ENCODE peak calls at places on chromosomes 11 and 22, in ten cellular contexts. Z, U, L, Q, R, T, D, X, G and J are unnamed samples.

GRCh38 chr11:34594603-34595002 is 26.3 kb upstream of the EHF start:
- DNase-seq in U (no peak), Q (no peak), D (no peak), L (no peak), R (no peak), X (no peak), G (no peak), Z (peak), T (no peak), J (no peak)

GRCh38 chr11:74932797-74933196 is 16.1 kb downstream of the XRRA1 start:
- DNase-seq in Z (peak), G (no peak), U (no peak), Q (no peak), T (no peak), L (no peak), R (peak), X (no peak), D (no peak), J (no peak)

GRCh38 chr11:44011797-44012196 is 36.0 kb upstream of the ACCSL start:
- DNase-seq in T (peak), G (no peak), Q (no peak), R (no peak), U (peak), Z (peak), L (no peak), X (no peak), D (no peak), J (no peak)

GRCh38 chr11:73100578-73100977 is 41.5 kb downstream of the FCHSD2 start:
- DNase-seq in L (no peak), G (no peak), U (no peak), D (no peak), R (no peak), T (no peak), Z (no peak), Q (no peak), X (no peak), J (no peak)

GRCh38 chr11:129791515-129791914 is 24.1 kb upstream of the TMEM45B start:
- DNase-seq in L (no peak), X (no peak), D (no peak), Z (no peak), G (no peak), Q (no peak), R (no peak), U (no peak), T (no peak), J (no peak)

GRCh38 chr11:15668718-15669117 is 554.0 kb downstream of the INSC start:
- DNase-seq in L (no peak), R (peak), U (no peak), G (no peak), Z (no peak), X (no peak), Q (no peak), T (no peak), D (no peak), J (no peak)

GRCh38 chr11:11465280-11465679 is 112.2 kb upstream of the CSNK2A3 start:
- DNase-seq in L (no peak), G (no peak), R (no peak), T (no peak), X (no peak), Q (no peak), U (no peak), Z (no peak), D (no peak), J (no peak)

GRCh38 chr11:9821008-9821752 is 157.3 kb downstream of the SWAP70 start:
- DNase-seq in Q (no peak), Z (peak), D (no peak), L (no peak), X (no peak), U (no peak), T (no peak), G (no peak), R (no peak), J (peak)

GRCh38 chr11:50187220-50187619 is 154.5 kb downstream of the OR4C45 start:
- DNase-seq in G (no peak), X (no peak), Q (no peak), R (no peak), T (no peak), Z (no peak), L (no peak), U (no peak), D (no peak), J (no peak)

GRCh38 chr22:44727148-44727547 is 25.1 kb downstream of the PRR5 start:
- DNase-seq in R (no peak), Z (no peak), L (no peak), G (no peak), U (no peak), Q (no peak), T (no peak), X (no peak), D (no peak), J (no peak)

GRCh38 chr22:30833328-30833727 is 135.2 kb downstream of the MORC2 start:
- DNase-seq in U (no peak), Z (no peak), D (no peak), Q (no peak), R (no peak), G (no peak), L (no peak), X (no peak), T (no peak), J (no peak)

GRCh38 chr22:44186737-44187136 is 6.0 kb downstream of the PARVG start:
- DNase-seq in T (no peak), D (no peak), Z (no peak), L (no peak), G (no peak), Q (no peak), U (no peak), R (no peak), X (no peak), J (no peak)

GRCh38 chr11:68342459-68343158 is 30.2 kb downstream of the LRP5 start:
- DNase-seq in Q (no peak), Z (peak), R (no peak), X (no peak), U (no peak), D (no peak), T (no peak), G (no peak), L (no peak), J (no peak)

DNA sequence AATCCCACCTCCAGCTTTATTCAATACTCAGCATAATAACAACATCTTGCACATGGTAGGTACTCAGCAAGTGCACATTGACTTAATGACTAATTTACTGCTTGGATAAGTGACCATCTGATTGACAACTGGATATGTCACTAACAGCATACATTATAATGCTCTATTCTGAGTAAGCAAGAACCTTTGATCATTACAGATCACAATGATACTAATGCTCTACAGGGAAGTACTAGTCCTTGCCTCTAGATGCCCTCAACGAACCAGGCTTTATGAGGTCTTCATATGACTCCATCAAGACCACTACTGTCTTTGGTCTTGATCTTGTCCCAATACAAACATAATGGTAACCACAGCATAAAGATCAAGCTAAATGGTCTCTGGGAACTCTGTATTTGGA is 167.6 kb upstream of the MTMR2 start:
- DNase-seq in G (no peak), U (no peak), Z (peak), X (no peak), D (no peak), R (no peak), L (no peak), T (no peak), Q (peak), J (no peak)
- TF ChIP-seq CTCF in G (no peak), U (no peak), Z (peak), X (no peak), D (peak), R (no peak), L (no peak), T (peak), Q (peak), J (no peak)

GRCh38 chr11:56740886-56741285 is 7.6 kb downstream of the OR9G4 start:
- DNase-seq in D (no peak), T (no peak), R (no peak), X (no peak), Q (no peak), Z (no peak), L (no peak), G (no peak), U (no peak), J (no peak)

DNA sequence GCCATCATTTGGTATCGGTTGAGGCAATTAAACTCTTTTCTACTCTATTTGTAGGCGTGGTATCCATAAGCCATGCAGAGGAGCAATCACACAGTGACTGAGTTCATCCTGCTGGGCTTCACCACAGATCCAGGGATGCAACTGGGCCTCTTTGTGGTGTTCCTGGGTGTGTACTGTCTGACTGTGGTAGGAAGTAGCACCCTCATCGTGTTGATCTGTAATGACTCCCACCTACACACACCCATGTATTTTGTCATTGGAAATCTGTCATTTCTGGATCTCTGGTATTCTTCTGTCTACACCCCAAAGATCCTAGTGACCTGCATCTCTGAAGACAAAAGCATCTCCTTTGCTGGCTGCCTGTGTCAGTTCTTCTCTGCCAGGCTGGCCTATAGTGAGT is 8.4 kb downstream of the OR9G4 start:
- DNase-seq in T (no peak), Q (no peak), U (no peak), D (no peak), L (no peak), G (no peak), Z (no peak), X (no peak), R (no peak), J (no peak)
- H3K4me3 ChIP-seq in T (no peak), Q (no peak), U (no peak), D (no peak), L (no peak), G (no peak), Z (no peak), X (no peak), R (no peak), J (no peak)

DNA sequence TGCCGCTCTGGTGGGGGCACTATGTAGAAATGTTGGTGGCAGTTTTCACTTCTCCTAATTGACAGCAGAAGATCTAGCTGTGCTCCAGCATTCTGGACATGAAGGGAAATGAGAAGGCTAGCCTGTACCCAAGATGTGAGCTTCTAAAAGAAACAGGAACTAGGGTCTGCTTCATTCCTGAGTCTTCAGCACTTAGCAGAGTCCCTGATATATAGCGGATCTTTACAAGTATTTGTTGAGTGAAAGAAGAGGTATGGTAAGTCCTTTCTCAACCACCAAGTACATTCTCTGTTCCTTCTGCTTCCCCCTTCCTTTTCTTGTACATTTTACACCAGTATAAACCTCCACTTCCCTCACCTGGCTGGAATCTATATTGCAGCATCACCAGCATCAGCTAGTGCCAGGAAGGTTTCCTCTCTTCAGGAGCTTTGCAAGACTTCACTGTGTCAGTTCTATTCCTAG is 408.3 kb upstream of the CADM1 start:
- DNase-seq in X (no peak), D (no peak), L (no peak), R (no peak), Z (no peak), Q (peak), T (no peak), G (no peak), U (no peak), J (no peak)
- TF ChIP-seq CTCF in X (no peak), D (peak), L (no peak), R (no peak), Z (no peak), Q (peak), T (no peak), G (no peak), U (no peak), J (peak)

GRCh38 chr11:64609436-64610047 is 18.5 kb downstream of the SLC22A12 start:
- DNase-seq in G (no peak), T (no peak), L (no peak), X (no peak), Q (no peak), U (no peak), D (no peak), Z (no peak), R (no peak), J (no peak)
- H3K4me3 ChIP-seq in G (no peak), T (no peak), L (no peak), X (no peak), Q (no peak), U (no peak), D (no peak), Z (no peak), R (no peak), J (no peak)

GRCh38 chr11:116170526-116171120 is 602.2 kb downstream of the BUD13 start:
- DNase-seq in R (no peak), X (no peak), U (peak), Q (peak), D (no peak), T (no peak), L (no peak), Z (no peak), G (peak), J (no peak)
- TF ChIP-seq CTCF in R (no peak), X (no peak), U (no peak), Q (peak), D (no peak), T (no peak), L (no peak), Z (peak), G (no peak), J (no peak)

GRCh38 chr11:69647349-69647748 is 6.4 kb downstream of the CCND1 start:
- DNase-seq in Q (no peak), D (no peak), Z (no peak), L (no peak), T (no peak), X (no peak), R (no peak), U (no peak), G (no peak), J (no peak)
- H3K4me3 ChIP-seq in Q (no peak), D (no peak), Z (no peak), L (no peak), T (no peak), X (no peak), R (no peak), U (no peak), G (no peak), J (no peak)

DNA sequence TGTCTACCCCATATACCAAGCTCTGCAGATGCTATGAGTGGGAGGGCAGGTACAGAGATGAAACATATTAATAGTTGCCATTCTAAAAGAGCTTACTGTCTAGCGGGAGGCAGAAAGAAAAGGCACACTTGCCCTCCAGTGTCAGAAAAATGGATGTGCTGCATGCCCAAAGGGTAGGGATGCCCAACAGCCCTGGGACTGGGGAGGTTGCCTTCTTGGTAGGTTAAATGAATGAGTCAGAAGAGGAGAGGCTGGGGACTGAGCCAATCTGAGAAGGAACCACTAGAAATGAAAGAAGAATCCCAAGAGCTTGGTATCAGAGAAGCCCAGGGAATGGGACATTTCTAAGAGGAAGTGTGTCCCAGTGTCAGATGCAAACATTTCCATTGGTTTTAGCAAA is 1.2 kb downstream of the BIRC3 start:
- DNase-seq in G (no peak), L (no peak), R (no peak), D (no peak), X (no peak), Z (peak), Q (peak), T (no peak), U (no peak), J (no peak)
- TF ChIP-seq CTCF in G (no peak), L (no peak), R (no peak), D (no peak), X (no peak), Z (no peak), Q (no peak), T (no peak), U (no peak), J (no peak)

DNA sequence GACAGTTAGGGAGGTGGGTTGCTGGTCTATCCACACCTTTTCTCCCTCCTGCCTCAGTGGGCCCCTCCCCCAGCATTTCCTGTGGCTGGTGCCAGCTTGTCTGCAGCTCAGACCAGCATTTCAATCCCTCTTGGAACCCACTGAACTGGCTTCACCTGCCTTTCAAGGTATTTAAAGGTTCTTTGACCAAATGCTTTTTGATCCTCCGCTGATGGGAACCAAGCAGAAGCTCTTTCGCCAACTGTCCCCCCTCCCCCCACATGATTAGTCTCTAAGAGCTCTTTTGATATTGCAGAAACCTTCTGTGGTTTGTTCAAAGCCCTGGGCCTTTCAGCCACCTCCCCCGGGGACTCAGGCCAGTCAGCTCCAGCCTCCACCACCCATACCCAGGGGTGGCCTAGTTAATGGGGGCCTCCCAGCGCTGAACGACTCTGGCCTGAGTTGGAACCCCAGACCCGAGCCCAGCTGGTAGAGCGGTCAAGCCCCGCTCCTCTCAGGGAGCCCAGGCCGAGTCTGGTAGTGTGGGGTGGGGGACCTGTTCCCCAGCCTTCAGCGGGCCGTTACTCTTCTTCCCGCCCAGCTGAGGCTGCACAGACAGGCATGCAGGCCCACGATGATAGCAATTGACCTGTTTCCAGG is 6.0 kb upstream of the SYT7 start:
- DNase-seq in R (no peak), Z (peak), T (no peak), L (no peak), X (no peak), U (no peak), D (no peak), Q (peak), G (no peak), J (no peak)
- H3K4me3 ChIP-seq in R (no peak), Z (peak), T (peak), L (peak), X (peak), U (peak), D (no peak), Q (no peak), G (no peak), J (no peak)

GRCh38 chr22:38304526-38304925 is 12.7 kb downstream of the CSNK1E start:
- DNase-seq in U (no peak), Q (no peak), R (no peak), Z (no peak), X (no peak), L (no peak), T (no peak), G (no peak), D (no peak), J (no peak)
- TF ChIP-seq CTCF in U (no peak), Q (no peak), R (no peak), Z (no peak), X (no peak), L (no peak), T (peak), G (no peak), D (no peak), J (no peak)

GRCh38 chr22:21937041-21937820 is 15.4 kb downstream of the PPM1F start:
- DNase-seq in L (no peak), Z (peak), R (no peak), G (peak), D (no peak), U (no peak), X (peak), T (no peak), Q (no peak), J (no peak)
- H3K4me3 ChIP-seq in L (peak), Z (peak), R (no peak), G (no peak), D (peak), U (peak), X (peak), T (peak), Q (no peak), J (peak)